ENCODE peak calls at places on chromosomes 3 and 15, in nine cellular contexts. H is NCI-H146, K is NCI-H1092 treated with DMSO at 0.1 percent for 48 hours, D is NCI-H2171 treated with DMSO at 0.1 percent for 48 hours, R is NCI-H510A treated with DMSO at 0.1 percent for 48 hours, G is DMS153, J is HEK293T, T is RPMI8226, B is GM13977. F is an unnamed sample.

GRCh38 chr15:88894819-88895767 is at the start of gene HAPLN3:
- DNase-seq in B (peak), T (peak), J (peak), G (no peak), D (no peak), R (no peak), K (no peak), H (no peak), F (peak)

GRCh38 chr3:113514265-113514769 is 639 bp downstream of the SPICE1 start:
- DNase-seq in T (peak), R (no peak), G (no peak), D (no peak), K (no peak), J (no peak), B (no peak), H (peak), F (peak)

GRCh38 chr15:37981781-37982180 is 47.3 kb downstream of the TMCO5A start:
- DNase-seq in R (peak), J (no peak), B (no peak), K (peak), H (peak), G (peak), T (peak), D (no peak), F (peak)

GRCh38 chr15:67025719-67026118 is 39.7 kb upstream of the SMAD3 start:
- DNase-seq in D (peak), R (no peak), T (peak), K (peak), J (no peak), B (no peak), H (no peak), G (no peak), F (no peak)

GRCh38 chr3:28077566-28077965 is 163.9 kb upstream of the CMC1 start:
- DNase-seq in B (no peak), K (no peak), H (peak), T (no peak), J (peak), D (no peak), R (no peak), G (no peak), F (peak)

GRCh38 chr15:38683382-38684242 is 119.0 kb upstream of the RASGRP1 start:
- DNase-seq in J (peak), D (peak), T (peak), K (peak), H (peak), B (peak), R (peak), G (peak), F (peak)

GRCh38 chr3:177751770-177752169 is 554.5 kb upstream of the TBL1XR1 start:
- DNase-seq in H (no peak), G (no peak), J (no peak), B (no peak), R (no peak), K (no peak), T (peak), D (no peak), F (no peak)

GRCh38 chr3:66048051-66048395 is 9.3 kb upstream of the MAGI1 start:
- DNase-seq in H (no peak), R (no peak), J (no peak), G (no peak), B (no peak), D (no peak), K (no peak), T (no peak), F (no peak)

F was measured in NCI-H82.